ENCODE peak calls at places on chromosomes 5 and 9, in six cellular contexts. O is H1, A is Panc1, I is OCI-LY7, C is cardiac muscle cell, P is heart right ventricle. H is an unnamed sample.

GRCh38 chr9:100066539-100066938 is 32.3 kb downstream of the ERP44 start:
- DNase-seq in O (no peak), A (no peak), I (peak), C (peak), P (no peak), H (no peak)

GRCh38 chr5:10018211-10018610 is 231.5 kb downstream of the ATPSCKMT start:
- DNase-seq in O (no peak), A (no peak), I (no peak), C (peak), P (no peak), H (no peak)

GRCh38 chr9:33024126-33024965 is 727 bp upstream of the DNAJA1 start:
- DNase-seq in O (no peak), A (no peak), I (peak), C (peak), P (no peak), H (no peak)

GRCh38 chr9:131731237-131731995 is 8.5 kb downstream of the RAPGEF1 start:
- DNase-seq in O (no peak), A (no peak), I (peak), C (no peak), P (no peak), H (no peak)

GRCh38 chr5:110055301-110055700 is 365.6 kb downstream of the MAN2A1 start:
- DNase-seq in O (no peak), A (no peak), I (peak), C (no peak), P (no peak), H (no peak)

GRCh38 chr5:81698806-81699205 is 52.1 kb downstream of the SSBP2 start:
- DNase-seq in O (no peak), A (no peak), I (no peak), C (no peak), P (no peak), H (no peak)

GRCh38 chr5:2598503-2598902 is 153.0 kb downstream of the IRX2 start:
- DNase-seq in O (no peak), A (no peak), I (no peak), C (no peak), P (no peak), H (no peak)

GRCh38 chr9:27528886-27529315 is 713 bp downstream of the MOB3B start:
- DNase-seq in O (peak), A (no peak), I (peak), C (peak), P (peak), H (peak)

GRCh38 chr9:22119537-22120167 is 110.5 kb upstream of the CDKN2B start:
- DNase-seq in O (no peak), A (no peak), I (peak), C (peak), P (no peak), H (no peak)

GRCh38 chr9:928363-929042 is 48.0 kb upstream of the DMRT3 start:
- DNase-seq in O (peak), A (no peak), I (peak), C (peak), P (no peak), H (no peak)

GRCh38 chr5:178193251-178193809 is 6.2 kb upstream of the GMCL2 start:
- DNase-seq in O (no peak), A (no peak), I (no peak), C (no peak), P (no peak), H (no peak)

GRCh38 chr9:68708513-68708912 is 3.5 kb downstream of the PIP5K1B start:
- DNase-seq in O (no peak), A (no peak), I (peak), C (no peak), P (no peak), H (no peak)

GRCh38 chr9:137305788-137306545 is 3.9 kb upstream of the NRARP start:
- DNase-seq in O (no peak), A (no peak), I (no peak), C (no peak), P (peak), H (no peak)

GRCh38 chr5:67051164-67051563 is 145.4 kb downstream of the CD180 start:
- DNase-seq in O (no peak), A (no peak), I (no peak), C (no peak), P (no peak), H (no peak)

GRCh38 chr5:67052034-67052433 is 144.6 kb downstream of the CD180 start:
- DNase-seq in O (no peak), A (no peak), I (no peak), C (no peak), P (no peak), H (no peak)

GRCh38 chr5:67047616-67048015 is 149.0 kb downstream of the CD180 start:
- DNase-seq in O (no peak), A (no peak), I (no peak), C (no peak), P (no peak), H (no peak)

GRCh38 chr5:67050635-67051034 is 146.0 kb downstream of the CD180 start:
- DNase-seq in O (no peak), A (no peak), I (no peak), C (no peak), P (no peak), H (no peak)

GRCh38 chr5:67050125-67050524 is 146.5 kb downstream of the CD180 start:
- DNase-seq in O (no peak), A (no peak), I (no peak), C (no peak), P (no peak), H (no peak)
- TF ChIP-seq CTCF in O (no peak), A (no peak), I (no peak), C (no peak), P (no peak), H (no peak)

DNA sequence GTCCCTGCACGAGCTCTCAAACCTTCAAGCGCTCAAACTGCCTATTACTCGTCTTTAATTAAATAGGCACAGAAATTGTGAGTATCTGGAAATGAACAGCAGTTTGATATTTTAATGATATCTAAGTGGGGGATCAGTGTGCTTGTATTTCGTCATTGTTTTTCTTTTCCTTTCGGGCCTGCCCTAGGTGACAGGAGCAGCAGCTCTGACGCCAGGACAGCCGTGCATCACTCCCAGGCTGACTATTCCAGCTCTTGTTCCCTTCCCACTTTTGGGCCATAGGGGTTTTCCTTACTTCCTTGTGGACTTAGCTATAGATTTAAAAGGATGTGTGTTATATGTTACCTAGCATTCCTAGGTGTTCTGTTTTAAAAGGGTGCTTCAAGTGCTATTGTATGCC is 9.5 kb downstream of the BNIP1 start:
- DNase-seq in O (peak), A (no peak), I (no peak), C (no peak), P (no peak), H (no peak)
- H3K27ac ChIP-seq in O (no peak), A (no peak), I (no peak), C (no peak), P (no peak), H (no peak)

GRCh38 chr5:36726767-36727166 is 120.4 kb downstream of the SLC1A3 start:
- DNase-seq in O (no peak), A (no peak), I (no peak), C (no peak), P (no peak), H (no peak)

GRCh38 chr5:36723921-36724320 is 117.5 kb downstream of the SLC1A3 start:
- DNase-seq in O (no peak), A (no peak), I (peak), C (no peak), P (no peak), H (no peak)

GRCh38 chr5:36722913-36723312 is 116.5 kb downstream of the SLC1A3 start:
- DNase-seq in O (no peak), A (no peak), I (no peak), C (no peak), P (no peak), H (no peak)

GRCh38 chr5:36726317-36726716 is 119.9 kb downstream of the SLC1A3 start:
- DNase-seq in O (no peak), A (no peak), I (no peak), C (no peak), P (no peak), H (no peak)

DNA sequence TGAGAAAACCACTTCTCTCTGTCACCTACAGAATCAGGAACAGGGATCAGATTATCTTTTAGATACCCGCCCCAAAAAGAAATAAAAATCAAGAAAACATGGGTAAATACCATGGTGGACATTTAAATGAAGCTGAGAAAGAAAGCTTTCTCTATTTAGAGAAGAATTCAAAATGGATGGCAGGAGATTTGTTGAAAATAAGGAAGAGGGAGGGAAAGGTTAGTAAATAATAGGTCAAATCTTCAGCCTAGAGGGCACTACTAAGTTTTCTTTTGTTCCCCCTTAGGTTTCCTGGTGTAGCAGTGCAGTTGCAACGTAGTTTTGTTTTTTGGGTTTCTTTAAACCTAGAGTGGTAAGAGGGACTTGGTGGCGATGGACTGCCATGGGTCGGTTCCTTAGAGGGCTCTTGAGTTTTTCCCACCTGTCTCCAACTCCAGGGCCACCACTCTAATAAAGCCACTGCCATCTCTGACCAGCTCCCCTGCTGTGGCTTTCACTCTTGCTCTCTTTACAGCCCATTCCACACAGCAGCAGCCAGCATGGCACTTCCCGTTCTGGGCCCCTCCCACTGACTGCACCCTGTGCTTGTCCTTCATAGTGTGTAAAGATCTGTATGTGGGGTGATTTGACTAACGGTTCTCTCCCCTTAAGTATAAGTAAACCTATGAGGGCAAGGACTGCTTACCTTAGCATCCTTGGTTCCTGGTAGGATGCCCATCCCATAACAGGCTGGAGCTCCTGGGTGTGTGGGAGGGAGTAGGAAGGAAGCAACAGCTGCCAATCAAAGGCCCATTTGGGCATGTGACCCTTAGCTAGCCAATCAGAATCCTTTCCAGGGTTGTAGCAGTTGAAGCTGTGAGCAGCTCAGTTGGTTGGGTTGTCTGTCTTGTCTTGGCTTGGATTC is 118.3 kb downstream of the SLC1A3 start:
- DNase-seq in O (no peak), A (no peak), I (peak), C (no peak), P (peak), H (no peak)
- TF ChIP-seq CTCF in O (no peak), A (no peak), I (peak), C (no peak), P (no peak), H (no peak)

GRCh38 chr9:136013116-136013515 is 51.9 kb upstream of the UBAC1 start:
- DNase-seq in O (no peak), A (no peak), I (no peak), C (no peak), P (peak), H (no peak)
- H3K27ac ChIP-seq in O (no peak), A (no peak), I (peak), C (no peak), P (peak), H (no peak)

H was measured in prostate gland.